ENCODE peak calls at places on chromosomes 6 and 20, in four cellular contexts. N is fibroblast of lung, F is small intestine, A is aorta. W is an unnamed sample. For H3K36me3, the result is how much of the 10 kb centered on the place peaks cover.

GRCh38 chr20:8331740-8332412 is 199.8 kb downstream of the PLCB1 start:
- DNase-seq in F (no peak), A (no peak), N (peak), W (no peak)

GRCh38 chr6:19303381-19303780 is 533.8 kb upstream of the ID4 start:
- DNase-seq in F (peak), A (no peak), N (peak), W (no peak)

GRCh38 chr6:131602913-131603312 is 25.1 kb downstream of the MED23 start:
- DNase-seq in N (peak), F (peak), A (no peak), W (no peak)

GRCh38 chr6:34836451-34836850 is 44.6 kb downstream of the BLTP3A start:
- DNase-seq in N (no peak), F (no peak), A (no peak), W (no peak)

GRCh38 chr20:9590189-9590588 is 75.8 kb downstream of the LAMP5 start:
- DNase-seq in N (peak), F (no peak), A (no peak), W (no peak)

GRCh38 chr6:31943742-31944141 is 2.2 kb upstream of the CFB start:
- DNase-seq in N (no peak), F (no peak), A (peak), W (no peak)

GRCh38 chr6:26030716-26031115 is 56.5 kb upstream of the HFE start:
- DNase-seq in F (no peak), A (no peak), N (no peak), W (no peak)

GRCh38 chr6:15493437-15494168 is 169.2 kb downstream of the DTNBP1 start:
- DNase-seq in F (no peak), A (no peak), N (peak), W (no peak)

GRCh38 chr6:130811932-130812331 is 15.3 kb upstream of the SMLR1 start:
- DNase-seq in N (peak), F (no peak), A (no peak), W (no peak)

GRCh38 chr20:58039569-58040092 is 188.8 kb downstream of the ANKRD60 start:
- DNase-seq in F (no peak), A (no peak), N (no peak), W (no peak)

GRCh38 chr20:18465536-18466200 is 1.2 kb downstream of the DZANK1 start:
- DNase-seq in N (no peak), A (no peak), F (no peak), W (no peak)

GRCh38 chr6:120202878-120203277 is 853.3 kb upstream of the MAN1A1 start:
- DNase-seq in F (no peak), N (no peak), A (no peak), W (no peak)

GRCh38 chr20:45853484-45853883 is 3.7 kb downstream of the ACOT8 start:
- DNase-seq in N (no peak), F (no peak), A (no peak), W (no peak)

GRCh38 chr6:1391692-1392309 is 2.4 kb downstream of the FOXF2 start:
- DNase-seq in F (no peak), A (no peak), N (no peak), W (no peak)

GRCh38 chr20:62143976-62144825 is 632 bp downstream of the SS18L1 start:
- DNase-seq in A (peak), F (peak), N (peak), W (no peak)

GRCh38 chr6:75727206-75727605 is 21.8 kb upstream of the MYO6 start:
- DNase-seq in F (peak), A (no peak), N (no peak), W (no peak)

GRCh38 chr6:677919-678318 is 15.0 kb downstream of the EXOC2 start:
- DNase-seq in A (no peak), N (no peak), F (no peak), W (no peak)

GRCh38 chr20:52426856-52427255 is 235.3 kb upstream of the ZFP64 start:
- DNase-seq in N (no peak), A (no peak), F (no peak), W (no peak)

GRCh38 chr20:50301165-50301564 is 110.5 kb downstream of the CEBPB start:
- DNase-seq in A (no peak), F (no peak), N (no peak), W (no peak)

GRCh38 chr20:57482796-57483195 is 42.1 kb downstream of the CTCFL start:
- DNase-seq in F (no peak), N (no peak), A (no peak), W (no peak)

GRCh38 chr6:154039231-154039842 is at the start of gene OPRM1:
- DNase-seq in A (peak), F (no peak), N (peak), W (no peak)

GRCh38 chr6:157169656-157170055 is 153.7 kb downstream of the TMEM242 start:
- DNase-seq in A (no peak), N (no peak), F (no peak), W (no peak)

GRCh38 chr6:152378154-152378553 is 259.0 kb downstream of the SYNE1 start:
- DNase-seq in N (no peak), F (no peak), A (no peak), W (no peak)

GRCh38 chr6:53359843-53360834 is 11.4 kb upstream of the ELOVL5 start:
- DNase-seq in F (peak), N (peak), A (no peak), W (no peak)

GRCh38 chr6:87731818-87732661 is 30.0 kb upstream of the AKIRIN2 start:
- DNase-seq in A (peak), N (peak), F (peak), W (no peak)

GRCh38 chr6:13194852-13195251 is 133.5 kb downstream of the TBC1D7 start:
- DNase-seq in N (peak), F (peak), A (peak), W (no peak)

GRCh38 chr6:14953806-14954205 is 292.1 kb upstream of the JARID2 start:
- DNase-seq in N (no peak), A (no peak), F (no peak), W (no peak)

GRCh38 chr6:40371095-40371494 is 216.1 kb downstream of the LRFN2 start:
- DNase-seq in F (no peak), A (no peak), N (no peak), W (no peak)

GRCh38 chr20:35312348-35312747 is 20.1 kb upstream of the FAM83C start:
- DNase-seq in F (no peak), N (peak), A (no peak), W (no peak)

GRCh38 chr20:48405909-48406308 is 421.9 kb downstream of the PREX1 start:
- DNase-seq in F (no peak), N (no peak), A (no peak), W (no peak)

GRCh38 chr6:30044630-30045029 is 16.4 kb upstream of the POLR1H start:
- DNase-seq in N (peak), F (peak), A (no peak), W (no peak)

GRCh38 chr6:33052627-33053026 is 20.8 kb downstream of the HLA-DPA1 start:
- DNase-seq in F (no peak), N (no peak), A (no peak), W (no peak)

GRCh38 chr6:14807130-14807529 is 438.7 kb upstream of the JARID2 start:
- DNase-seq in A (no peak), F (no peak), N (no peak), W (no peak)

GRCh38 chr6:166258854-166259276 is 49.3 kb downstream of the PRR18 start:
- DNase-seq in F (no peak), A (peak), N (no peak), W (peak)

GRCh38 chr20:18904624-18905023 is 91.0 kb downstream of the SCP2D1 start:
- DNase-seq in N (no peak), A (no peak), F (peak), W (no peak)

GRCh38 chr6:126339796-126340750 is at the start of gene CENPW:
- DNase-seq in A (peak), N (peak), F (peak), W (peak)
- H3K36me3 ChIP-seq in A (under half), N (under half), F (under half), W (under half)

GRCh38 chr6:7604506-7604905 is 14.5 kb downstream of the SNRNP48 start:
- DNase-seq in N (no peak), F (no peak), A (no peak), W (no peak)
- H3K36me3 ChIP-seq in N (under half), F (under half), A (under half), W (half or more)

GRCh38 chr6:111357680-111358079 is 125.3 kb downstream of the REV3L start:
- DNase-seq in A (no peak), N (no peak), F (no peak), W (no peak)

GRCh38 chr6:111356551-111356950 is 126.5 kb downstream of the REV3L start:
- DNase-seq in A (no peak), F (no peak), N (no peak), W (no peak)

GRCh38 chr6:111353914-111354464 is 129.0 kb downstream of the REV3L start:
- DNase-seq in A (no peak), N (peak), F (no peak), W (no peak)

GRCh38 chr6:111354751-111355150 is 128.3 kb downstream of the REV3L start:
- DNase-seq in N (peak), F (no peak), A (no peak), W (no peak)

GRCh38 chr6:111355156-111355555 is 127.9 kb downstream of the REV3L start:
- DNase-seq in F (no peak), N (no peak), A (no peak), W (no peak)
- H3K36me3 ChIP-seq in F (under half), N (under half), A (under half), W (under half)

GRCh38 chr20:37233471-37234253 is 28.0 kb downstream of the GHRH start:
- DNase-seq in A (no peak), F (no peak), N (no peak), W (no peak)
- H3K36me3 ChIP-seq in A (under half), F (half or more), N (under half), W (half or more)

GRCh38 chr20:16423311-16424212 is 149.7 kb downstream of the KIF16B start:
- DNase-seq in N (no peak), F (no peak), A (no peak), W (no peak)

GRCh38 chr20:16424780-16425179 is 148.5 kb downstream of the KIF16B start:
- DNase-seq in F (no peak), N (no peak), A (no peak), W (no peak)

GRCh38 chr20:16428112-16428511 is 145.1 kb downstream of the KIF16B start:
- DNase-seq in F (no peak), N (no peak), A (no peak), W (no peak)
- H3K36me3 ChIP-seq in F (under half), N (under half), A (under half), W (under half)

DNA sequence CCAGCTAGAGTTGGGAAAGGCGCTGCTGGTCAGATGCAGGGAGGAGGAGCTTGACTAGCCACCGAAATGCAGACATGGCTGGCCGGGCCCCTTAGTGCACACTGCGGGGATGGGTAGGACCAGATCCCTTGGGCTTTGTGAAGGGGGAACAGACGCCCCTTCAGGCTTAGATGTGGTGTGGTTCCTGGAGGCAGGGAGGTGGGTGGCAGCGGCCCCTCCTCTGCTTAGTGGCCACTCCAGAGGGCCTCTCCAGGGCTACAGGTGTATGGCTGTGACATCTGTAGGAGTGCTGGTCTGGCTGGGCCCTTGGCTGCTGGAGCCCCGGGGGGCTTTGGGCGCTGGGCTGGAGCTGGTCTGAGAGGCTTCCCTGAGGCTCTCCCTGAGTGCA is 5.9 kb downstream of the CCND3 start:
- DNase-seq in N (no peak), F (no peak), A (no peak), W (no peak)
- H3K36me3 ChIP-seq in N (under half), F (under half), A (under half), W (half or more)

GRCh38 chr20:64031822-64032314 is 4.1 kb upstream of the C20orf204 start:
- DNase-seq in F (no peak), A (no peak), N (no peak), W (no peak)
- H3K36me3 ChIP-seq in F (under half), A (under half), N (under half), W (half or more)